ENCODE peak calls at places on chromosomes 12 and 14, in five cellular contexts. Y is SK-N-SH, N is HepG2, I is K562, F is GM12878. W is an unnamed sample.

GRCh38 chr12:38544357-38545066 is 227.9 kb downstream of the ALG10B start:
- DNase-seq in F (no peak), N (no peak), Y (no peak), I (no peak), W (peak)

GRCh38 chr14:95138876-95139275 is 18.5 kb downstream of the DICER1 start:
- DNase-seq in F (no peak), Y (no peak), I (no peak), N (no peak), W (no peak)

GRCh38 chr12:8970432-8970831 is 18.9 kb upstream of the KLRG1 start:
- DNase-seq in I (no peak), Y (no peak), N (peak), F (no peak), W (no peak)

GRCh38 chr12:90237841-90238240 is 529.2 kb upstream of the ATP2B1 start:
- DNase-seq in Y (no peak), I (no peak), F (no peak), N (no peak), W (no peak)

GRCh38 chr12:51281202-51281924 is 11.1 kb upstream of the SMAGP start:
- DNase-seq in I (no peak), N (no peak), F (no peak), Y (no peak), W (no peak)

GRCh38 chr12:93198086-93198485 is 179.6 kb upstream of the NUDT4 start:
- DNase-seq in Y (no peak), F (no peak), I (no peak), N (peak), W (no peak)

GRCh38 chr12:51868821-51869489 is 18.9 kb upstream of the ANKRD33 start:
- DNase-seq in N (no peak), I (peak), F (no peak), Y (peak), W (no peak)

GRCh38 chr12:98405795-98406366 is 109.5 kb upstream of the TMPO start:
- DNase-seq in Y (no peak), I (no peak), N (no peak), F (no peak), W (no peak)

GRCh38 chr14:87002831-87003230 is 990.2 kb downstream of the GALC start:
- DNase-seq in F (no peak), I (no peak), Y (no peak), N (no peak), W (no peak)

GRCh38 chr12:52551466-52551865 is 1.5 kb downstream of the KRT71 start:
- DNase-seq in N (no peak), F (no peak), Y (no peak), I (no peak), W (no peak)

GRCh38 chr12:108597559-108598471 is at the start of gene TMEM119:
- DNase-seq in N (no peak), F (no peak), Y (peak), I (peak), W (no peak)

GRCh38 chr12:31003861-31004640 is 69.6 kb upstream of the DDX11 start:
- DNase-seq in I (no peak), N (no peak), F (no peak), Y (no peak), W (no peak)

GRCh38 chr12:122215789-122216188 is 10.1 kb downstream of the DIABLO start:
- DNase-seq in Y (no peak), N (no peak), I (no peak), F (no peak), W (no peak)

GRCh38 chr14:34179723-34180122 is 228.8 kb upstream of the EGLN3 start:
- DNase-seq in Y (no peak), I (no peak), F (no peak), N (no peak), W (no peak)

GRCh38 chr14:68775614-68776126 is 17.2 kb downstream of the ZFP36L1 start:
- DNase-seq in F (no peak), N (no peak), Y (no peak), I (no peak), W (no peak)

GRCh38 chr14:95327558-95328374 is 8.1 kb upstream of the CLMN start:
- DNase-seq in F (peak), Y (no peak), N (no peak), I (no peak), W (no peak)

GRCh38 chr12:115452751-115453281 is 768.8 kb upstream of the TBX3 start:
- DNase-seq in Y (peak), N (no peak), I (no peak), F (no peak), W (no peak)

GRCh38 chr12:33310471-33310870 is 129.1 kb downstream of the SYT10 start:
- DNase-seq in F (no peak), N (no peak), Y (no peak), I (no peak), W (no peak)

GRCh38 chr14:71321556-71322315 is 414.5 kb downstream of the PCNX1 start:
- DNase-seq in F (no peak), I (no peak), N (peak), Y (no peak), W (peak)

DNA sequence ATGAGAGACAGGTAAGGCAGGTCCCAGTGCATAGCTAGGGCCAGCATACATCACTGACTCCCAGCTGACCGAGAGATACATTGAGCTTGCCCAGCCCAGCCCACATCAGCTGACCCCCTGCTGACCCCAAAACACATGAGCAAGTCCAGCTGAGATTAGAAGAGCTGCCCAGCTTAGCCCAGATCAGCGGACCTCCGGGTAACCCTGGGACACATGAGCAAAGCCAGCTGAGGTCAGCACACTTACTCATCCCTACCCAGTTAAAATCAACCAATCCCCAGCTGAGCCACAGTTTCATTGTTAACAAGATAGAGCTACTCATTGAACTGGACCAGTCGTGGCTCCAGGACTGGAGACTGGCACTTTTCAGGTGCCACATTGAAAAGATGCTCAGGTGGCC is 21.8 kb upstream of the FBXO34 start:
- DNase-seq in I (no peak), Y (no peak), F (no peak), N (no peak), W (no peak)
- TF ChIP-seq FOXM1 in I (no peak), Y (no peak), F (no peak), N (no peak), W (no peak)

GRCh38 chr12:96334502-96334901 is 65.7 kb downstream of the CDK17 start:
- DNase-seq in F (no peak), I (no peak), N (peak), Y (no peak), W (no peak)
- TF ChIP-seq FOXM1 in F (no peak), I (no peak), N (no peak), Y (no peak), W (no peak)

GRCh38 chr12:130800312-130800711 is 38.7 kb downstream of the STX2 start:
- DNase-seq in N (no peak), I (no peak), Y (no peak), F (no peak), W (no peak)

GRCh38 chr12:130792926-130793849 is 45.9 kb downstream of the STX2 start:
- DNase-seq in F (no peak), I (no peak), Y (no peak), N (no peak), W (no peak)

GRCh38 chr12:130795906-130796305 is 43.1 kb downstream of the STX2 start:
- DNase-seq in N (no peak), F (no peak), I (no peak), Y (no peak), W (no peak)

GRCh38 chr12:130799051-130799450 is 40.0 kb downstream of the STX2 start:
- DNase-seq in I (no peak), Y (no peak), F (no peak), N (no peak), W (no peak)

GRCh38 chr12:130796985-130797686 is 41.9 kb downstream of the STX2 start:
- DNase-seq in N (no peak), I (no peak), Y (no peak), F (no peak), W (no peak)
- TF ChIP-seq FOXM1 in N (no peak), I (no peak), Y (no peak), F (no peak), W (no peak)

DNA sequence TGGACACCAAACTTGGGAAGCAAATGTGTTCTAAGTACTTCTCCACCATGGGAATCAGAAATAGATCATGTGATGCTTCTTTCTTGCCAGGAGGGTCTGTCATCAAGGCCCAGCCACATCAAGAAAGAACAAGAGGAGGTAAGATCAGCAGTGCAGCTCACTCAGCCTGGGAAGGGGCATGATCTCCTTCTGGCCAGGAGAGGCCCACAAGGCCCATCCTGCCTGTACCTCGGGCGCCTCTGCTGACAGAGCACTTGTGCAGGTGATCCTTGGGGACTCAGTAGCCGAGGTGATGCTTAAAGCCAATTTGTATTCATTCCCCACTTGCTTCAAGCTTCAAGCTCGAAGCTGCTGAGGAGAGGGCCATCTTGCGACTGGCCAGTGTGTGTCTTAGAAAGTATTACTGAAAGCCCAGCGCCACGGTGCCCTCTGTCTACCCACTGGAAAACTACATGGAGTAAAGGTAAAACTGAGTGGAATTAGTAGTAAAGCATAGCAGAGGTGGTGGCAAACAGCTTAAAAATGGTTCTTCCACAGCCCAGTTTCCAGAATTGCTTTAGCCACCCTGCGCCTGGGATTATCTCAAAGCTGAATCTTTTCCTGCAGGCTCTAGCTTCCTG is 26.2 kb downstream of the RTRAF start:
- DNase-seq in F (no peak), Y (peak), I (no peak), N (peak), W (peak)
- TF ChIP-seq FOXM1 in F (no peak), Y (no peak), I (no peak), N (no peak), W (no peak)

GRCh38 chr12:88243886-88244491 is 101.9 kb downstream of the TMTC3 start:
- DNase-seq in Y (no peak), F (no peak), N (no peak), I (no peak), W (no peak)
- TF ChIP-seq FOXM1 in Y (no peak), F (no peak), N (no peak), I (no peak), W (no peak)

GRCh38 chr14:89418452-89418851 is 1.4 kb upstream of the FOXN3 start:
- DNase-seq in I (no peak), N (no peak), F (no peak), Y (peak), W (no peak)
- TF ChIP-seq FOXM1 in I (no peak), N (no peak), F (no peak), Y (no peak), W (no peak)

GRCh38 chr12:262817-263216 is at the start of gene SLC6A13:
- DNase-seq in Y (no peak), F (no peak), I (no peak), N (no peak), W (no peak)
- TF ChIP-seq FOXM1 in Y (no peak), F (no peak), I (no peak), N (no peak), W (no peak)

GRCh38 chr12:118371354-118372282 is 1.1 kb downstream of the TAOK3 start:
- DNase-seq in I (no peak), F (no peak), Y (peak), N (no peak), W (peak)
- TF ChIP-seq FOXM1 in I (no peak), F (no peak), Y (no peak), N (no peak), W (no peak)

W was measured in HEK293T.